ENCODE peak calls at places on chromosome 5, in four cellular contexts. T is GM23338, J is GM12878, W is K562. N is an unnamed sample.

GRCh38 chr5:143077453-143078103 is 307.4 kb downstream of the ARHGAP26 start:
- DNase-seq in J (no peak), T (no peak), W (no peak), N (peak; percentile 35)

GRCh38 chr5:4022991-4023390 is 427.4 kb downstream of the IRX1 start:
- DNase-seq in W (no peak), J (no peak), T (no peak), N (no peak)

GRCh38 chr5:135235551-135236100 is 163.4 kb downstream of the MACROH2A1 start:
- DNase-seq in T (no peak), W (no peak), J (no peak), N (no peak)

GRCh38 chr5:15620501-15620900 is 120.5 kb downstream of the FBXL7 start:
- DNase-seq in J (no peak), W (no peak), T (no peak), N (no peak)

GRCh38 chr5:121350493-121350892 is 501.2 kb upstream of the FTMT start:
- DNase-seq in J (no peak), T (no peak), W (no peak), N (no peak)

GRCh38 chr5:58411372-58411771 is 48.5 kb downstream of the PLK2 start:
- DNase-seq in T (no peak), J (no peak), W (no peak), N (no peak)

GRCh38 chr5:41009228-41009627 is 61.9 kb downstream of the MROH2B start:
- DNase-seq in W (no peak), T (no peak), J (no peak), N (peak; percentile 13)

GRCh38 chr5:132760043-132760420 is 12.8 kb downstream of the CCNI2 start:
- DNase-seq in J (no peak), T (no peak), W (no peak), N (no peak)

GRCh38 chr5:123950701-123951100 is 438.7 kb downstream of the CSNK1G3 start:
- DNase-seq in W (no peak), J (no peak), T (no peak), N (no peak)

GRCh38 chr5:38607396-38607795 is 51.0 kb upstream of the LIFR start:
- DNase-seq in W (peak; percentile 51), T (no peak), J (no peak), N (no peak)

GRCh38 chr5:132369471-132370240 is at the start of gene SLC22A5:
- DNase-seq in J (no peak), T (peak; percentile 90), W (peak; percentile 83), N (peak; percentile 62)

GRCh38 chr5:136712628-136713027 is 347.3 kb upstream of the TRPC7 start:
- DNase-seq in J (no peak), T (no peak), W (no peak), N (no peak)

GRCh38 chr5:98768160-98769005 is 5.1 kb upstream of the RGMB start:
- DNase-seq in W (peak; percentile 29), J (no peak), T (peak; percentile 93), N (peak; percentile 46)

GRCh38 chr5:131270809-131271208 is 7.0 kb downstream of the CDC42SE2 start:
- DNase-seq in W (no peak), T (no peak), J (no peak), N (no peak)

GRCh38 chr5:10524376-10525123 is 39.3 kb upstream of the ANKRD33B start:
- DNase-seq in T (no peak), J (no peak), W (no peak), N (no peak)

GRCh38 chr5:95440825-95441224 is 49.7 kb downstream of the FAM81B start:
- DNase-seq in T (peak; percentile 51), J (no peak), W (no peak), N (no peak)

GRCh38 chr5:57338068-57338848 is 144.4 kb downstream of the ACTBL2 start:
- DNase-seq in W (peak; percentile 67), J (no peak), T (peak; percentile 82), N (peak; percentile 71)

GRCh38 chr5:72281764-72282499 is 38.1 kb downstream of the MRPS27 start:
- DNase-seq in W (peak; percentile 64), J (no peak), T (no peak), N (peak; percentile 35)

DNA sequence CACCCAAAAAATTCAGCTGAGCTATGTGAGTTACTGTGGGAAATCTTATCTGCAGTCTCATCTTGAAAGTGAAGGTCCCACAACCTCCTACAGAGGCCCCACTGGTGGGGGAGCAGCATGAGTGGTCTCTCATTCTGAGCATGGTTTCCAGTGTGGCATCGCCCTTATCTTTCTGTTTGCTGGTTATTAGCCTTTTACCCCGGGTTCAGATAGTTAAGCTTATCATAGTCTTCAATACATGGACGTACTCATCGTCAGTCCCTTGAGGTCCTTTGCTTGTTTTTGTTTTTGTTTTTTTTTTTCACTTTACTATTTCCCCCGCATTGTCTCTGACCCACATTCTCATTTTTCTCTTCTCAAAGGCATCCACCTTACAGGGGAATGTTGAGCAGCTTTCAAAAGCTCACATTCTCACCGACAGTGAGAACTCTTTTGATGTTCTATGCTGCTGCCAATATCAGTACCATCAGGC is 7.7 kb upstream of the HAVCR2 start:
- DNase-seq in T (no peak), J (peak; percentile 63), W (no peak), N (no peak)
- TF ChIP-seq JUNB in T (no peak), J (peak; percentile 91), W (no peak), N (no peak)

GRCh38 chr5:68661237-68661636 is 432.6 kb upstream of the SLC30A5 start:
- DNase-seq in T (peak; percentile 69), J (no peak), W (peak; percentile 36), N (peak; percentile 3)
- TF ChIP-seq JUNB in T (no peak), J (no peak), W (no peak), N (no peak)

DNA sequence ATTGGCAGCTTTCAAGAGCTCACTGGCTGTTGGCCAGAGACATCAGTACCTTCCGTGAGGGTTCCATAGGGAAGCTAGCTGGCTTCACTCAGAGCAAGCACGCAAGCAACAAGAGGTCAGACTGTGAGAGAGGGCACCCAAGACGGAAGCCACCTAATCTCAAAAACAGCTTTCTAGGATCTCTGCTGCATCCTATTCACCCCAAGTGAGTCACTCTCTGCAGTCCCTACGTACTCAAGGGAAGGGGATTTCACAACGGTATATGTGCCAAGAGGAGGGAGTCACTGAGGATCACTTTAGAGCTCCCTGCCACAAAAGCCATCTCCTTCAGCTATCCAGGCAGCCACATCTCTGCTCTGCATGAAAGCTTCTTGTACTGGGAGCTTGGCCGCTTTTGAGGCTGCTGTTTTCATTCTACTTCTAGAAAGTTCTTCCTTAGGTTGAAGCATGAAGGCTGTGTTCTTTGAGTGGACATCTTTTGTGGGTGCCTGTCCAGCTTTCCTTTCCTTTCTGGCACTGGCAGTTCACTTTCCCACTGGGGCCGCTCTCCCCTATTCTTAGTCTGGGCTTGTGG is 249.5 kb downstream of the MAN2A1 start:
- DNase-seq in T (no peak), W (no peak), J (no peak), N (no peak)
- TF ChIP-seq JUNB in T (no peak), W (no peak), J (no peak), N (no peak)

GRCh38 chr5:172837640-172838039 is 3.6 kb downstream of the ERGIC1 start:
- DNase-seq in W (no peak), J (peak; percentile 73), T (no peak), N (no peak)
- TF ChIP-seq JUNB in W (no peak), J (no peak), T (no peak), N (no peak)

GRCh38 chr5:177378884-177379883 is 5.0 kb upstream of the SLC34A1 start:
- DNase-seq in J (no peak), T (no peak), W (peak; percentile 91), N (peak; percentile 94)

GRCh38 chr5:177380805-177381126 is 3.5 kb upstream of the SLC34A1 start:
- DNase-seq in J (no peak), T (no peak), W (no peak), N (no peak)

GRCh38 chr5:177374211-177374610 is 10.0 kb upstream of the SLC34A1 start:
- DNase-seq in T (no peak), J (no peak), W (no peak), N (no peak)

GRCh38 chr5:177376107-177376506 is 8.1 kb upstream of the SLC34A1 start:
- DNase-seq in W (no peak), T (no peak), J (no peak), N (no peak)

DNA sequence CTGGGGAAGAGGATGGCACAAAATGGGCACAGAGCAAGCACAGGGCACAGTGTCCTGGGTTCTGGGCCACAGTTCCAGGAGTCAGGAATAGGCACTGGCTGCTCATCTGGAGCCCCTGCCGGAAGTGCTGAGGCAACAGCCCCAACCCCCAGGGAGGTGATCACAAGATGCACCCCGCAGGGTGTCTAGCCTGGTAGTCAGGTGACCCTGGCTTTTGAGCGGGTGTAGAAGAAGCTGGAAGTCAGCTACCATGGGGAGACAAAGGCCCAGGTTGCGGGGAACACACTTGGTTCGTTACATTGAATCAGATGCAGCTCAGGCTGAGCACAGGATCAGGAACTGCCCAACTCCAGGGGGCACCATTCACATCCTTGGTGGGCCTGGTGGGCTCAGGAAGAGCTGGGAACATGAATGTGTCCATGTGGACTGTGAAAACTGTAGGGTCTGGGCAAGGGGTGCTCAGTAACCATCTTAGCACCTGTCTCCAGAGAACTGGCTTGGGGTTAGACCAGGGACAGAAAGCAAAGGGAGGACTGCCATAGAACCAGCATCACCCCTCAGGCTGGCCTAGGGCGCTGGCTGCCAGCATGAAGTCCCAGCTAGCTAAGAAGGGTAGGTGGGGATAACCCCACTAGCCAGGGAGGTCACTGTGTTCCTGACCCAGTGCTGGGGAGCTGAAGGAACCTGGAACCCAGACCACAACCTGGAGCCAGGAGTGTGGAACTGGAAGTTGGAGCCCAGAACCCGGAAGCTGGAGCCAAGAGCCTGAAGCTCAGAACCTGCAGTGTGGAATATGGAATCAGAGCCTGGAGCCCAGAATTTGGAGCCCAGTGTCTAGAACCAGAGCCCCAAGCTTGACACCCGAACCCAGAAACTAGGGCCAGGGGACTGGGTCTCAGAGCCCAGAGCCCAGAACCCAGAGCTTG is 6.1 kb upstream of the SLC34A1 start:
- DNase-seq in T (no peak), J (no peak), W (no peak), N (no peak)
- TF ChIP-seq JUNB in T (no peak), J (no peak), W (no peak), N (no peak)

GRCh38 chr5:111242606-111243005 is 18.4 kb downstream of the CAMK4 start:
- DNase-seq in W (no peak), J (no peak), T (no peak), N (no peak)
- TF ChIP-seq JUNB in W (no peak), J (no peak), T (no peak), N (no peak)

DNA sequence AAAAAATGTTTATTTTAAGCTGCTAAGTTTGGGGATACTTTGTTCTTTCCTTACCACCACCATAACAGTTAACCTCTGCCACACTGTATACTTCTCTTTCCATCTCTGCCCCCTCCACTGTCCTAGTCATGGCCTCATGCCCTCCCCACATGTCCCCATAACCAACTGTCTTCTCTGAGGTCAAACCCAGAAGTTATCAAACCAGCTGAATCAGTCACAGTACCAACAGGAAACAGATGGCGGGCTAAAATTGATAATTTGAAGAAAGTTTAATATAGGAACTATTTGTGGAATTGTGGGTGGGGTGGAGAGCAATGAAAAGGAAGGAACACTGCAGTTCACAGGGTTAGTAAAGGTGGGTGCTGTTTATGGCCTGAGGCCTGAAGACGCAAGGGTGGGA is 5.7 kb upstream of the DCTN4 start:
- DNase-seq in J (no peak), W (no peak), T (no peak), N (no peak)
- TF ChIP-seq JUNB in J (no peak), W (no peak), T (no peak), N (no peak)

N was measured in HepG2.